ENCODE peak calls at places on chromosome 7, in seven cellular contexts. F, M, Z, H, Q, Y and X are unnamed samples. For H3K9me3, the result is how much of the 10 kb centered on the place peaks cover.

GRCh38 chr7:100855515-100855914 is 3.0 kb downstream of the SLC12A9 start:
- DNase-seq in F (no peak), M (peak), Z (no peak), H (no peak), Q (no peak), Y (no peak), X (no peak)

GRCh38 chr7:123782071-123782798 is 33.4 kb upstream of the WASL start:
- DNase-seq in F (no peak), M (no peak), Z (no peak), H (no peak), Q (no peak), Y (no peak), X (no peak)

GRCh38 chr7:5492249-5493020 is 68.8 kb upstream of the TNRC18 start:
- DNase-seq in F (no peak), M (no peak), Z (no peak), H (peak), Q (peak), Y (no peak), X (no peak)

GRCh38 chr7:12524794-12525386 is 45.6 kb upstream of the SCIN start:
- DNase-seq in F (no peak), M (no peak), Z (no peak), H (peak), Q (peak), Y (no peak), X (no peak)

GRCh38 chr7:30503273-30504212 is 1.1 kb downstream of the GGCT start:
- DNase-seq in F (no peak), M (no peak), Z (no peak), H (peak), Q (no peak), Y (no peak), X (no peak)

GRCh38 chr7:142939226-142939910 is at the start of gene LLCFC1:
- DNase-seq in F (no peak), M (no peak), Z (peak), H (peak), Q (peak), Y (peak), X (peak)

GRCh38 chr7:154953006-154953684 is 49.8 kb downstream of the PAXIP1 start:
- DNase-seq in F (no peak), M (peak), Z (no peak), H (peak), Q (peak), Y (peak), X (no peak)

GRCh38 chr7:106369349-106369748 is 84.6 kb upstream of the NAMPT start:
- DNase-seq in F (no peak), M (no peak), Z (no peak), H (no peak), Q (no peak), Y (no peak), X (no peak)

GRCh38 chr7:100053201-100053600 is 3.6 kb downstream of the ZSCAN21 start:
- DNase-seq in F (peak), M (no peak), Z (no peak), H (peak), Q (peak), Y (peak), X (peak)

GRCh38 chr7:101155303-101155702 is 1.0 kb downstream of the AP1S1 start:
- DNase-seq in F (no peak), M (no peak), Z (no peak), H (no peak), Q (no peak), Y (no peak), X (no peak)

GRCh38 chr7:17318146-17318545 is 19.7 kb downstream of the AHR start:
- DNase-seq in F (no peak), M (no peak), Z (no peak), H (no peak), Q (no peak), Y (no peak), X (no peak)

GRCh38 chr7:112452102-112452888 is 2.0 kb downstream of the IFRD1 start:
- DNase-seq in F (peak), M (no peak), Z (peak), H (peak), Q (peak), Y (peak), X (peak)

GRCh38 chr7:41328544-41328943 is 374.3 kb downstream of the INHBA start:
- DNase-seq in F (no peak), M (no peak), Z (no peak), H (no peak), Q (no peak), Y (no peak), X (no peak)

GRCh38 chr7:17952387-17952786 is 12.1 kb upstream of the SNX13 start:
- DNase-seq in F (no peak), M (no peak), Z (no peak), H (no peak), Q (no peak), Y (no peak), X (no peak)

GRCh38 chr7:16471933-16472332 is 6.4 kb upstream of the SOSTDC1 start:
- DNase-seq in F (no peak), M (no peak), Z (no peak), H (no peak), Q (no peak), Y (no peak), X (no peak)

GRCh38 chr7:155738652-155739537 is 73.4 kb downstream of the SHH start:
- DNase-seq in F (peak), M (peak), Z (no peak), H (peak), Q (no peak), Y (peak), X (peak)

GRCh38 chr7:23334482-23335056 is 35.4 kb downstream of the MALSU1 start:
- DNase-seq in F (peak), M (no peak), Z (no peak), H (no peak), Q (no peak), Y (peak), X (peak)

GRCh38 chr7:2405601-2406345 is 2.4 kb downstream of the CHST12 start:
- DNase-seq in F (no peak), M (peak), Z (no peak), H (no peak), Q (peak), Y (no peak), X (no peak)

GRCh38 chr7:28483112-28483511 is 70.8 kb downstream of the CREB5 start:
- DNase-seq in F (no peak), M (no peak), Z (no peak), H (no peak), Q (no peak), Y (no peak), X (no peak)

GRCh38 chr7:19538036-19538435 is 170.8 kb downstream of the POLR1F start:
- DNase-seq in F (no peak), M (no peak), Z (no peak), H (no peak), Q (no peak), Y (no peak), X (no peak)

GRCh38 chr7:136868496-136869005 is at the start of gene CHRM2:
- DNase-seq in F (no peak), M (no peak), Z (no peak), H (peak), Q (no peak), Y (no peak), X (no peak)

GRCh38 chr7:28685291-28685659 is 272.9 kb downstream of the TRIL start:
- DNase-seq in F (peak), M (peak), Z (no peak), H (peak), Q (no peak), Y (no peak), X (no peak)

GRCh38 chr7:2012044-2012900 is 220.5 kb downstream of the MAD1L1 start:
- DNase-seq in F (no peak), M (peak), Z (peak), H (no peak), Q (no peak), Y (no peak), X (no peak)

GRCh38 chr7:138608292-138608691 is 92.9 kb downstream of the SVOPL start:
- DNase-seq in F (no peak), M (no peak), Z (no peak), H (no peak), Q (no peak), Y (no peak), X (no peak)

GRCh38 chr7:80493121-80493849 is 18.6 kb downstream of the GNAT3 start:
- DNase-seq in F (no peak), M (no peak), Z (no peak), H (no peak), Q (no peak), Y (no peak), X (no peak)

GRCh38 chr7:7761340-7761973 is 43.0 kb upstream of the RPA3 start:
- DNase-seq in F (no peak), M (no peak), Z (no peak), H (no peak), Q (no peak), Y (no peak), X (no peak)

GRCh38 chr7:4882742-4883351 is 669 bp downstream of the RADIL start:
- DNase-seq in F (no peak), M (no peak), Z (no peak), H (peak), Q (peak), Y (no peak), X (no peak)

GRCh38 chr7:25624837-25625236 is 396.6 kb upstream of the NPVF start:
- DNase-seq in F (no peak), M (no peak), Z (no peak), H (no peak), Q (no peak), Y (no peak), X (no peak)

GRCh38 chr7:128910569-128910945 is at the start of gene KCP:
- DNase-seq in F (no peak), M (no peak), Z (no peak), H (peak), Q (no peak), Y (no peak), X (no peak)

GRCh38 chr7:64574481-64575159 is 11.7 kb upstream of the ZNF680 start:
- DNase-seq in F (peak), M (no peak), Z (no peak), H (peak), Q (no peak), Y (no peak), X (no peak)

GRCh38 chr7:155467846-155468821 is 10.2 kb downstream of the EN2 start:
- DNase-seq in F (no peak), M (peak), Z (no peak), H (peak), Q (no peak), Y (no peak), X (no peak)

GRCh38 chr7:38678342-38679054 is 47.3 kb upstream of the AMPH start:
- DNase-seq in F (no peak), M (no peak), Z (no peak), H (no peak), Q (no peak), Y (no peak), X (no peak)

GRCh38 chr7:121328508-121329459 is at the start of gene WNT16:
- DNase-seq in F (no peak), M (peak), Z (no peak), H (peak), Q (peak), Y (no peak), X (no peak)

GRCh38 chr7:30752979-30753378 is 1.0 kb downstream of the INMT start:
- DNase-seq in F (no peak), M (no peak), Z (no peak), H (no peak), Q (no peak), Y (peak), X (peak)

GRCh38 chr7:153472516-153472915 is 579.7 kb upstream of the DPP6 start:
- DNase-seq in F (no peak), M (no peak), Z (no peak), H (no peak), Q (no peak), Y (no peak), X (no peak)

GRCh38 chr7:17405786-17406185 is 107.3 kb downstream of the AHR start:
- DNase-seq in F (no peak), M (no peak), Z (no peak), H (no peak), Q (no peak), Y (no peak), X (no peak)

GRCh38 chr7:86863452-86863851 is 196.0 kb downstream of the ELAPOR2 start:
- DNase-seq in F (no peak), M (no peak), Z (no peak), H (no peak), Q (no peak), Y (no peak), X (no peak)

DNA sequence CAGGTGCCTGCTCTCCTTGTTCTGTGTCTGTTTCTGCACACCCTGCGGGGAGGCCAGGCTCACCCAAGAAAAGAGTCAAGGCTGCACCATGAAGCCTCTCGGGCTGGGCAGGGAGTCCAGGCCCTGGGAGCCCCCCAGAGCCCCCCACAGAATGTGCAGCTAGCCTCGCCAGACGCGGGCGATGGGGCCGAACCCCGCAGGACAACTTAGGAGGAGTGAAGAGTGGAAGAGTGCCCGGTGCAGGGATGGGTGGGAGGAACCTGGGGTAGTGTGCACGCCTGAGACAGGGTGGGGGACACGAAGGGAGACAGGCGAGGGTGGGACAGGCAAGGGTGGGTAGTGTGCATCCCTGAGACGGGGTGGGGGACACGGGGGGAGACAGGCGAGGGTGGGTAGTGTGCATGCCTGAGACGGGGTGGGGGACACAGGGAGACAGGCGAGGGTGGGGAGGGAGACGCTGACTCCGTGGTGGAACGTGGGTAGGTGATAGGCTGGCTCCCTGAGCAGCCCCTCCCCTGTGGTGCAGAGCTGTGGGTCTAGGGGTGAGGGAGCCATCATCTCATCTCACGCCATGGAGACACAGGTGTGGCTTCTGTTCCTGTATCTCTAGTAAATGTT is 615.4 kb downstream of the DNAJB6 start:
- DNase-seq in F (no peak), M (no peak), Z (no peak), H (no peak), Q (no peak), Y (no peak), X (no peak)
- H3K9me3 ChIP-seq in F (under half), M (under half), Z (under half), H (under half), Q (under half), Y (under half), X (under half)

DNA sequence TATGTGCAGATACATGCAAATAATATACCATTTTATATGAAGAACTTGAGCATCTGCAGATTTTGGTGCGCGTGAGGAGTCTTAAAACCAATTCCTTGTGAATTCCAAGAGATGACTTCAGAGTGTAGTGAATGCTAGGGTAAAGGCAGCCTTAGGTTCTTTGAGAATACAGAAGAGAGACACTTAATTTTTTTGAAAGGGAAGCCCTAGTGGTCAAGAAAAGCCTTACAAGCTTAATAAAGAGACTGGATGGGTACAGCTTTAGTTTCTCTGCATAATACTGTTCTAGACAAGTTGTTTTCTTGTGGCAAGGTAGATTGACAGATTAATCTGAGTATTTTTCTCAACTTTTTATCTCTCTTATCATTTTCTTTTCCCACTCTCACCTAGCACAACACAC is 636.5 kb downstream of the DNAJB9 start:
- DNase-seq in F (no peak), M (no peak), Z (no peak), H (no peak), Q (no peak), Y (no peak), X (no peak)
- TF ChIP-seq CTCF in F (no peak), M (no peak), Z (no peak), H (no peak), Q (no peak), Y (no peak), X (no peak)

DNA sequence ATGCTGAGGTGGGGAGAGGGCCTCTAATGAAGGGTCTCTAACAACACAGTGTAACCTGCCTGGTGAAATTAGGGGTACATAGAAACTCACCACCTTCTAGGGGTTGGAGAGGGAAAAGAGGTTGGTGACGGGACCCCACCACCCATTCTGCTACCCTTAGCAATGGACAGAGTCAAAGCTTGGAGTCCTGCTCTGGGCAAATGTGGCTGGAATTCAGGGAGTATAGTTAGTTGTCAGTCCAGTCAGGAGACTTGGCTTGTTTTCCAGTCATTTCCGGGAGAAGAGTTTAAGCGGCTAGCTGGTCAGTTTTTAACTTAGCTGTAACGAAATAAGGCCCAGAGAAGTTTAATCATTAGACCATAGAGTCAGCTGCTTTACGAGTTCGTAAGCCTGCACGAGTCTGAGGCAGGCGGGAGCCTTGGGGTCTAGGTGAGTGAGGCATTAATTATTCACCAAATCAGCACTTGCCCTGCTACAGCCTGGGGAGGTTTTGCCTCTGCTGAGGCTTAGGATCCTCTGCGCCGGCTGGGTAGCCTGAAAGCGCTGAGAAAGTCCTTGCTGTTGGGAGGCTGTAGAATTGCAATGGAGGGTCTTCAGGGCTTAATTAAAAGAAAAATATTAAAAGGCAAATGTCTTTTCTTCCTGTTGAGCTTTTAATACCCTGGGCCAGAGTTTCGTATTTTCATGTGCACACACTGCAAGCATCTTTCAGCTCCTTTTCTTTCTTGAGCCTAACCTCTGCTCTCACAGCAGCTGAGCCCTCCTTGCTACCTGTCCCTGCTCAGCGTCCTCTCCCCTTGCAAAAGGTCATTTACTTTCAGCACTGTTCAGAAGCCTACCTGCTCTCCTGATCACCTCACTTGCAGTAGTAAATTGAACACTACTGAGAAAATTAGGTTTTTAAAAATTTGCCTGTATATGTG is 1.5 kb upstream of the LAMB1 start:
- DNase-seq in F (no peak), M (no peak), Z (no peak), H (no peak), Q (no peak), Y (no peak), X (no peak)
- TF ChIP-seq POLR2AphosphoS5 in F (no peak), M (no peak), Z (no peak), H (no peak), Q (no peak), Y (peak), X (no peak)

GRCh38 chr7:44112231-44112996 is 8.3 kb downstream of the AEBP1 start:
- DNase-seq in F (no peak), M (peak), Z (no peak), H (peak), Q (peak), Y (no peak), X (no peak)

GRCh38 chr7:44109991-44110390 is 5.8 kb downstream of the AEBP1 start:
- DNase-seq in F (no peak), M (no peak), Z (no peak), H (peak), Q (no peak), Y (no peak), X (no peak)

GRCh38 chr7:44110724-44111635 is 6.8 kb downstream of the AEBP1 start:
- DNase-seq in F (no peak), M (no peak), Z (no peak), H (peak), Q (no peak), Y (no peak), X (no peak)

GRCh38 chr7:44112997-44113763 is 9.0 kb downstream of the AEBP1 start:
- DNase-seq in F (no peak), M (peak), Z (no peak), H (peak), Q (peak), Y (no peak), X (no peak)

GRCh38 chr7:44111759-44112158 is 7.6 kb downstream of the AEBP1 start:
- DNase-seq in F (no peak), M (peak), Z (no peak), H (peak), Q (no peak), Y (no peak), X (no peak)
- H3K9me3 ChIP-seq in F (under half), M (under half), Z (under half), H (under half), Q (under half), Y (under half), X (under half)

GRCh38 chr7:36440880-36441279 is 51.2 kb downstream of the ANLN start:
- DNase-seq in F (no peak), M (no peak), Z (no peak), H (peak), Q (no peak), Y (no peak), X (no peak)
- TF ChIP-seq CTCF in F (peak), M (no peak), Z (no peak), H (peak), Q (peak), Y (no peak), X (no peak)

GRCh38 chr7:50690541-50691011 is 92.1 kb downstream of the GRB10 start:
- DNase-seq in F (no peak), M (no peak), Z (no peak), H (no peak), Q (no peak), Y (no peak), X (no peak)

GRCh38 chr7:50684702-50685074 is 98.0 kb downstream of the GRB10 start:
- DNase-seq in F (no peak), M (no peak), Z (no peak), H (no peak), Q (no peak), Y (no peak), X (no peak)

GRCh38 chr7:50687096-50687495 is 95.6 kb downstream of the GRB10 start:
- DNase-seq in F (no peak), M (no peak), Z (no peak), H (no peak), Q (no peak), Y (no peak), X (no peak)

GRCh38 chr7:50685445-50686070 is 97.1 kb downstream of the GRB10 start:
- DNase-seq in F (peak), M (no peak), Z (no peak), H (no peak), Q (no peak), Y (no peak), X (no peak)

DNA sequence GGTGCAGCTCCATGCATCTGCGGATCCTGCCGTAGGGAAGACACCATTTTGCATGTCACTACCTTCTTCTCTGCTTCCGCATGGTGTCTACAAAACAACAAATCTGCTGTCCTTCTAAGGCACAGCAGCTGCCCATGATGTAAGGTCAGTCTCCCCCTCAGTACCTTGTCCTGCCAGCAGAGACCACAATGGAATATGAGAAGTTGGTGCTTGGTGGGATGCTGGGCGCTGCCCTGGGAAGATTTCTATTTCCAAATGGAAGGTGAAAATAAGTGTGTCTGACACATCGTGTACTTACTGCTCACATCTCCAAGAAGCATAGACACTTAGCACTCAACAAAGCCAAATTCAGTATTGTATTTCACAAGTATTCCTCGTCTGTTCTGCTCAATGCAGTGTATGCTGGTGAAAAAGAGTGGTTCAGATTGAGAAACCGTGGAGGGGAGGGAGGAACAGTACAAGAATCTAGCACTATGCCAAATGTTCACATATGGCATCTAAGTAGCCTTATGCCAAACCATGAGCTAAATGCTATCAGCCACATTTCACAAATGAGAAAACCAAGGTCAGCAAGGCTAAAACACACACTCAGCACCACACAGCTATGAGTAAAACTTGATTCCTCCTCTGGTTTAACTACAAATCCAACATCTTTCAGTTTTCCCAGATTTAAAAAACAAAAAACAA is 95.0 kb downstream of the GRB10 start:
- DNase-seq in F (no peak), M (no peak), Z (no peak), H (no peak), Q (no peak), Y (no peak), X (no peak)
- TF ChIP-seq POLR2AphosphoS5 in F (no peak), M (no peak), Z (peak), H (no peak), Q (no peak), Y (no peak), X (no peak)